ENCODE peak calls at places on chromosomes 16 and 17, in eight cellular contexts. B is SW480; F is SHP77 treated with DMSO at 0.1 percent for 48 hours; A is kidney; T is progenitor cell of endocrine pancreas; Z is foreskin fibroblast; W is glutamatergic neuron; C is activated naive CD4-positive, alpha-beta T cell treated with anti-CD3 and anti-CD28 coated beads, Interleukin-2, amount 50 U/mL, for 16 hours. X is an unnamed sample.

GRCh38 chr17:1055751-1056645 is 59.1 kb downstream of the TIMM22 start:
- DNase-seq in B (no peak), C (peak; percentile 38), F (no peak), A (peak; percentile 82), T (peak; percentile 48), Z (peak; percentile 82), W (peak; percentile 90), X (no peak)

GRCh38 chr17:74519951-74520553 is 11.2 kb downstream of the CD300LB start:
- DNase-seq in C (no peak), Z (no peak), F (no peak), T (no peak), B (no peak), A (no peak), W (no peak), X (no peak)

GRCh38 chr16:21684199-21684598 is 20.4 kb downstream of the OTOA start:
- DNase-seq in W (no peak), Z (no peak), T (no peak), F (no peak), A (no peak), B (no peak), C (peak; percentile 33), X (no peak)

GRCh38 chr16:28494141-28494851 is at the start of gene APOBR:
- DNase-seq in W (no peak), A (peak; percentile 74), Z (no peak), F (no peak), C (peak; percentile 81), T (no peak), B (no peak), X (no peak)

GRCh38 chr17:7440113-7440822 is 956 bp downstream of the FGF11 start:
- DNase-seq in T (no peak), F (no peak), Z (peak; percentile 51), W (peak; percentile 70), A (peak; percentile 91), B (peak; percentile 52), C (peak; percentile 28), X (no peak)

GRCh38 chr17:61400058-61400785 is 579 bp downstream of the TBX2 start:
- DNase-seq in F (no peak), W (peak; percentile 58), A (peak; percentile 76), B (peak; percentile 32), C (no peak), T (no peak), Z (peak; percentile 71), X (no peak)

GRCh38 chr17:21573961-21574610 is 118.2 kb upstream of the KCNJ18 start:
- DNase-seq in A (peak; percentile 91), C (peak; percentile 37), W (no peak), Z (peak; percentile 85), B (no peak), T (no peak), F (no peak), X (no peak)

GRCh38 chr17:77366206-77366557 is 225.4 kb downstream of the SEC14L1 start:
- DNase-seq in C (no peak), F (peak; percentile 42), T (no peak), Z (no peak), W (no peak), B (no peak), A (no peak), X (no peak)

GRCh38 chr17:66383353-66383752 is 80.9 kb downstream of the PRKCA start:
- DNase-seq in W (no peak), C (no peak), B (no peak), T (no peak), A (no peak), Z (peak; percentile 90), F (no peak), X (no peak)

GRCh38 chr16:10983175-10983558 is 38.8 kb downstream of the CLEC16A start:
- DNase-seq in Z (no peak), T (no peak), C (no peak), F (no peak), B (no peak), A (no peak), W (no peak), X (no peak)

GRCh38 chr16:19560078-19560477 is 4.6 kb downstream of the VPS35L start:
- DNase-seq in F (no peak), T (no peak), Z (no peak), W (no peak), A (no peak), C (no peak), B (no peak), X (no peak)

GRCh38 chr16:88781140-88782077 is 3.6 kb downstream of the PIEZO1 start:
- DNase-seq in T (no peak), B (no peak), C (peak; percentile 68), Z (no peak), F (no peak), W (peak; percentile 13), A (no peak), X (no peak)

GRCh38 chr17:16491131-16491702 is 776 bp downstream of the LRRC75A start:
- DNase-seq in W (peak; percentile 77), B (peak; percentile 39), F (no peak), C (no peak), Z (peak; percentile 20), T (peak; percentile 26), A (no peak), X (no peak)

GRCh38 chr16:74100405-74101316 is 196.0 kb upstream of the PSMD7 start:
- DNase-seq in T (no peak), A (no peak), W (no peak), B (no peak), C (no peak), F (no peak), Z (no peak), X (no peak)

GRCh38 chr16:11257131-11257938 is 1.3 kb upstream of the SOCS1 start:
- DNase-seq in T (peak; percentile 39), W (peak; percentile 76), Z (peak; percentile 91), F (peak; percentile 73), C (peak; percentile 58), B (peak; percentile 83), A (peak; percentile 90), X (no peak)

GRCh38 chr17:19445105-19445504 is 34.1 kb downstream of the RNF112 start:
- DNase-seq in A (no peak), W (no peak), Z (no peak), F (no peak), B (no peak), T (no peak), C (no peak), X (no peak)

GRCh38 chr16:29841631-29842030 is 21.4 kb downstream of the MVP start:
- DNase-seq in W (no peak), B (no peak), F (no peak), T (no peak), C (no peak), A (no peak), Z (no peak), X (no peak)

GRCh38 chr16:64829678-64830077 is 292.2 kb downstream of the CDH11 start:
- DNase-seq in F (no peak), Z (no peak), C (no peak), W (no peak), T (no peak), A (no peak), B (no peak), X (no peak)

GRCh38 chr17:72387487-72387886 is 266.7 kb downstream of the SOX9 start:
- DNase-seq in Z (peak; percentile 86), C (no peak), T (no peak), F (no peak), B (peak; percentile 94), W (no peak), A (no peak), X (no peak)

GRCh38 chr17:34991606-34992005 is 11.3 kb downstream of the LIG3 start:
- DNase-seq in F (no peak), A (no peak), C (no peak), B (no peak), W (no peak), T (no peak), Z (no peak), X (no peak)

GRCh38 chr16:49608801-49609200 is 235.2 kb downstream of the C16orf78 start:
- DNase-seq in F (no peak), A (no peak), B (peak; percentile 33), W (no peak), Z (peak; percentile 78), T (no peak), C (no peak), X (no peak)

GRCh38 chr16:90019543-90020259 is 445 bp upstream of the DBNDD1 start:
- DNase-seq in F (peak; percentile 29), Z (peak; percentile 76), T (peak; percentile 74), B (no peak), A (no peak), C (peak; percentile 59), W (peak; percentile 81), X (no peak)

GRCh38 chr16:25005445-25006306 is 9.5 kb downstream of the ARHGAP17 start:
- DNase-seq in Z (no peak), C (no peak), W (no peak), B (no peak), A (no peak), T (no peak), F (no peak), X (no peak)

GRCh38 chr17:21058098-21058893 is 15.5 kb upstream of the USP22 start:
- DNase-seq in C (no peak), B (peak; percentile 5), T (no peak), W (no peak), A (no peak), F (no peak), Z (peak; percentile 50), X (no peak)

GRCh38 chr17:66373944-66374817 is 71.8 kb downstream of the PRKCA start:
- DNase-seq in F (no peak), A (peak; percentile 79), C (peak; percentile 18), Z (no peak), W (peak; percentile 24), B (peak; percentile 43), T (no peak), X (no peak)

GRCh38 chr17:72705905-72706395 is 386.5 kb downstream of the SLC39A11 start:
- DNase-seq in B (no peak), F (no peak), Z (no peak), T (no peak), A (no peak), C (no peak), W (no peak), X (no peak)

GRCh38 chr17:83193336-83194188 is 114.2 kb downstream of the METRNL start:
- DNase-seq in W (peak; percentile 4), A (peak; percentile 81), Z (no peak), T (no peak), B (peak; percentile 58), F (no peak), C (peak; percentile 10), X (no peak)

GRCh38 chr16:396605-397004 is 394 bp upstream of the NME4 start:
- DNase-seq in T (no peak), A (peak; percentile 80), F (no peak), C (no peak), Z (peak; percentile 76), W (peak; percentile 61), B (no peak), X (no peak)

GRCh38 chr17:2388705-2389099 is 12.2 kb downstream of the MNT start:
- DNase-seq in A (peak; percentile 71), Z (no peak), W (no peak), F (no peak), B (no peak), C (no peak), T (no peak), X (no peak)

GRCh38 chr17:43940630-43941029 is 1.6 kb downstream of the PPY start:
- DNase-seq in Z (peak; percentile 60), C (peak; percentile 23), B (peak; percentile 28), T (peak; percentile 43), F (no peak), A (peak; percentile 61), W (peak; percentile 85), X (no peak)

GRCh38 chr16:87324411-87325275 is 7.5 kb upstream of the C16orf95 start:
- DNase-seq in A (peak; percentile 72), T (peak; percentile 34), C (peak; percentile 43), Z (peak; percentile 33), W (peak; percentile 75), F (no peak), B (no peak), X (no peak)

GRCh38 chr16:59699786-59700185 is 965.7 kb upstream of the GOT2 start:
- DNase-seq in A (no peak), F (no peak), C (no peak), T (no peak), Z (no peak), B (no peak), W (no peak), X (no peak)

GRCh38 chr16:54286330-54287017 is at the start of gene IRX3:
- DNase-seq in F (no peak), B (peak; percentile 57), Z (peak; percentile 94), W (peak; percentile 80), T (peak; percentile 24), C (no peak), A (peak; percentile 96), X (no peak)

GRCh38 chr16:80751167-80751566 is 53.2 kb downstream of the CDYL2 start:
- DNase-seq in W (no peak), T (no peak), B (no peak), C (no peak), Z (peak; percentile 74), A (no peak), F (no peak), X (no peak)